ENCODE peak calls at places on chromosomes 12 and 14, in ten cellular contexts. One of them, this sample, is unnamed.

GRCh38 chr12:3697311-3697870 is 55.5 kb downstream of the CRACR2A start:
- DNase-seq in tibial nerve: no peak
- DNase-seq in tibial artery: no peak
- DNase-seq in upper lobe of left lung: no peak
- DNase-seq in AG09309: no peak
- DNase-seq in spleen: no peak
- DNase-seq in uterus: no peak
- DNase-seq in CD8-positive, alpha-beta T cell: no peak
- DNase-seq in MCF 10A: no peak
- DNase-seq in fibroblast of the aortic adventitia: no peak
- DNase-seq in this sample: no peak

GRCh38 chr12:67705394-67706370 is 57.1 kb downstream of the DYRK2 start:
- DNase-seq in MCF 10A: peak; percentile 71
- DNase-seq in spleen: no peak
- DNase-seq in uterus: no peak
- DNase-seq in fibroblast of the aortic adventitia: peak; percentile 77
- DNase-seq in CD8-positive, alpha-beta T cell: no peak
- DNase-seq in tibial nerve: no peak
- DNase-seq in upper lobe of left lung: no peak
- DNase-seq in AG09309: peak; percentile 57
- DNase-seq in tibial artery: no peak
- DNase-seq in this sample: no peak

GRCh38 chr12:125983094-125983783 is 918.0 kb downstream of the AACS start:
- DNase-seq in spleen: peak; percentile 81
- DNase-seq in upper lobe of left lung: peak; percentile 56
- DNase-seq in AG09309: no peak
- DNase-seq in fibroblast of the aortic adventitia: peak; percentile 39
- DNase-seq in tibial artery: no peak
- DNase-seq in MCF 10A: peak; percentile 88
- DNase-seq in CD8-positive, alpha-beta T cell: no peak
- DNase-seq in tibial nerve: peak; percentile 35
- DNase-seq in uterus: peak; percentile 16
- DNase-seq in this sample: no peak

GRCh38 chr14:54774824-54775223 is 127.8 kb downstream of the GCH1 start:
- DNase-seq in uterus: no peak
- DNase-seq in CD8-positive, alpha-beta T cell: no peak
- DNase-seq in AG09309: no peak
- DNase-seq in spleen: no peak
- DNase-seq in upper lobe of left lung: no peak
- DNase-seq in tibial artery: no peak
- DNase-seq in MCF 10A: no peak
- DNase-seq in tibial nerve: no peak
- DNase-seq in fibroblast of the aortic adventitia: no peak
- DNase-seq in this sample: no peak

GRCh38 chr12:66062280-66062605 is 68.3 kb downstream of the LLPH start:
- DNase-seq in fibroblast of the aortic adventitia: no peak
- DNase-seq in tibial nerve: no peak
- DNase-seq in MCF 10A: no peak
- DNase-seq in uterus: no peak
- DNase-seq in spleen: no peak
- DNase-seq in AG09309: no peak
- DNase-seq in tibial artery: no peak
- DNase-seq in CD8-positive, alpha-beta T cell: no peak
- DNase-seq in upper lobe of left lung: no peak
- DNase-seq in this sample: no peak

GRCh38 chr12:18171571-18171970 is 81.6 kb upstream of the RERGL start:
- DNase-seq in spleen: no peak
- DNase-seq in AG09309: peak; percentile 49
- DNase-seq in tibial nerve: no peak
- DNase-seq in uterus: no peak
- DNase-seq in fibroblast of the aortic adventitia: peak; percentile 55
- DNase-seq in CD8-positive, alpha-beta T cell: no peak
- DNase-seq in tibial artery: no peak
- DNase-seq in upper lobe of left lung: no peak
- DNase-seq in MCF 10A: peak; percentile 59
- DNase-seq in this sample: no peak

GRCh38 chr14:64773046-64773445 is 68.8 kb downstream of the PLEKHG3 start:
- DNase-seq in upper lobe of left lung: no peak
- DNase-seq in CD8-positive, alpha-beta T cell: no peak
- DNase-seq in MCF 10A: no peak
- DNase-seq in tibial artery: peak; percentile 51
- DNase-seq in spleen: peak; percentile 41
- DNase-seq in tibial nerve: no peak
- DNase-seq in AG09309: no peak
- DNase-seq in uterus: no peak
- DNase-seq in fibroblast of the aortic adventitia: no peak
- DNase-seq in this sample: peak; percentile 65

GRCh38 chr14:37272569-37272968 is 74.8 kb downstream of the MIPOL1 start:
- DNase-seq in fibroblast of the aortic adventitia: no peak
- DNase-seq in tibial nerve: no peak
- DNase-seq in upper lobe of left lung: no peak
- DNase-seq in uterus: no peak
- DNase-seq in AG09309: no peak
- DNase-seq in CD8-positive, alpha-beta T cell: no peak
- DNase-seq in spleen: no peak
- DNase-seq in tibial artery: no peak
- DNase-seq in MCF 10A: no peak
- DNase-seq in this sample: no peak

GRCh38 chr12:52020539-52021336 is 14.0 kb downstream of the TAMALIN start:
- DNase-seq in CD8-positive, alpha-beta T cell: no peak
- DNase-seq in tibial nerve: peak; percentile 36
- DNase-seq in tibial artery: no peak
- DNase-seq in uterus: peak; percentile 59
- DNase-seq in AG09309: no peak
- DNase-seq in MCF 10A: peak; percentile 48
- DNase-seq in upper lobe of left lung: peak; percentile 55
- DNase-seq in spleen: peak; percentile 90
- DNase-seq in fibroblast of the aortic adventitia: peak; percentile 61
- DNase-seq in this sample: no peak

GRCh38 chr12:54641089-54641488 is 6.4 kb upstream of the LACRT start:
- DNase-seq in spleen: no peak
- DNase-seq in AG09309: no peak
- DNase-seq in tibial artery: no peak
- DNase-seq in fibroblast of the aortic adventitia: no peak
- DNase-seq in upper lobe of left lung: no peak
- DNase-seq in uterus: no peak
- DNase-seq in tibial nerve: no peak
- DNase-seq in CD8-positive, alpha-beta T cell: no peak
- DNase-seq in MCF 10A: no peak
- DNase-seq in this sample: no peak

DNA sequence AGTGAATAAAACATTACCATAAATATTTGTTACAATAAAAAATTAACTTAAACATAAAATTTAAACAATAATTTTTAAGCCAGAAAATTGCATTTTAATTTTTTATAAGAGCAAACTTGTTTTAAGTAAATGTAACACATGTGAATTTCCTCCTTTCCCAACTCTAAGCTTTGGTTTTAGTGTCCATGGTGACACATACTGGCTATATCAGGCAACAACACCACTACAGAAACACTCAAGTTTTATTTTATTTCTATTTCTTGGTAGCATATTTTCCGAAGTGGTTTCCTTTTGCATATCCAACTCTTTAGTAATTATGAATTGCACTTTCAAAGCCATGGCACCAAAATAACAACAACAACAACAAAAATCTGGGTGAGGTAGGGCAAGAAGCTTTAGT is 2.2 kb downstream of the NELL2 start:
- DNase-seq in fibroblast of the aortic adventitia: peak; percentile 19
- DNase-seq in tibial artery: no peak
- DNase-seq in upper lobe of left lung: no peak
- DNase-seq in spleen: no peak
- DNase-seq in CD8-positive, alpha-beta T cell: no peak
- DNase-seq in MCF 10A: peak; percentile 6
- DNase-seq in tibial nerve: no peak
- DNase-seq in uterus: no peak
- DNase-seq in AG09309: no peak
- DNase-seq in this sample: no peak
- TF ChIP-seq CTCF in fibroblast of the aortic adventitia: peak; percentile 15
- TF ChIP-seq CTCF in tibial artery: no peak
- TF ChIP-seq CTCF in upper lobe of left lung: no peak
- TF ChIP-seq CTCF in spleen: peak; percentile 15
- TF ChIP-seq CTCF in CD8-positive, alpha-beta T cell: peak; percentile 58
- TF ChIP-seq CTCF in MCF 10A: no peak
- TF ChIP-seq CTCF in tibial nerve: no peak
- TF ChIP-seq CTCF in uterus: no peak
- TF ChIP-seq CTCF in AG09309: no peak
- TF ChIP-seq CTCF in this sample: peak; percentile 77

DNA sequence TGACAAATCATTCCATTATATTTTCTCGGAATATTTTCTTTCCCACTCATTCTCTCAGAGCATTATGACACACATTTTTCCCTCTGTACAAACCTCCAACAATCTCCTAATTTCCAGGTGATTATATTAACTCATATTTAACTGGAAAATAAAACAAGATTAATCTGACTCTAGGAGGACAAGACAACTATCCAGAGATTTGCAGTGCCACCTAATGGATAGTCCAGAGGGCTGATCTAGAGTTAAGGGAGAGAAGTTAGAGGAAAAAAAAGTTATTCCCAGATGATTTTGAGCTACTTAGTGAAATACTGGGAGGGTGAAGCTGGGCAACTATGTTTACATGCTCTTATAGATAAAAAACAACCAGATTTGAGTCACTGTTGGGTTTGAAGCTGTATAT is 161.7 kb downstream of the ALX1 start:
- DNase-seq in spleen: no peak
- DNase-seq in fibroblast of the aortic adventitia: peak; percentile 36
- DNase-seq in tibial artery: no peak
- DNase-seq in tibial nerve: no peak
- DNase-seq in AG09309: no peak
- DNase-seq in uterus: no peak
- DNase-seq in MCF 10A: peak; percentile 40
- DNase-seq in CD8-positive, alpha-beta T cell: no peak
- DNase-seq in upper lobe of left lung: no peak
- DNase-seq in this sample: no peak
- TF ChIP-seq CTCF in spleen: no peak
- TF ChIP-seq CTCF in fibroblast of the aortic adventitia: peak; percentile 50
- TF ChIP-seq CTCF in tibial artery: no peak
- TF ChIP-seq CTCF in tibial nerve: no peak
- TF ChIP-seq CTCF in AG09309: no peak
- TF ChIP-seq CTCF in uterus: no peak
- TF ChIP-seq CTCF in MCF 10A: peak; percentile 21
- TF ChIP-seq CTCF in CD8-positive, alpha-beta T cell: no peak
- TF ChIP-seq CTCF in upper lobe of left lung: no peak
- TF ChIP-seq CTCF in this sample: peak; percentile 78

GRCh38 chr14:81991998-81992397 is 458.3 kb upstream of the SEL1L start:
- DNase-seq in CD8-positive, alpha-beta T cell: no peak
- DNase-seq in AG09309: no peak
- DNase-seq in MCF 10A: peak; percentile 13
- DNase-seq in spleen: no peak
- DNase-seq in upper lobe of left lung: no peak
- DNase-seq in fibroblast of the aortic adventitia: no peak
- DNase-seq in uterus: no peak
- DNase-seq in tibial nerve: no peak
- DNase-seq in tibial artery: no peak
- DNase-seq in this sample: no peak
- TF ChIP-seq CTCF in CD8-positive, alpha-beta T cell: no peak
- TF ChIP-seq CTCF in AG09309: peak; percentile 13
- TF ChIP-seq CTCF in MCF 10A: peak; percentile 16
- TF ChIP-seq CTCF in spleen: no peak
- TF ChIP-seq CTCF in upper lobe of left lung: no peak
- TF ChIP-seq CTCF in fibroblast of the aortic adventitia: no peak
- TF ChIP-seq CTCF in uterus: no peak
- TF ChIP-seq CTCF in tibial nerve: no peak
- TF ChIP-seq CTCF in tibial artery: no peak
- TF ChIP-seq CTCF in this sample: peak; percentile 61

DNA sequence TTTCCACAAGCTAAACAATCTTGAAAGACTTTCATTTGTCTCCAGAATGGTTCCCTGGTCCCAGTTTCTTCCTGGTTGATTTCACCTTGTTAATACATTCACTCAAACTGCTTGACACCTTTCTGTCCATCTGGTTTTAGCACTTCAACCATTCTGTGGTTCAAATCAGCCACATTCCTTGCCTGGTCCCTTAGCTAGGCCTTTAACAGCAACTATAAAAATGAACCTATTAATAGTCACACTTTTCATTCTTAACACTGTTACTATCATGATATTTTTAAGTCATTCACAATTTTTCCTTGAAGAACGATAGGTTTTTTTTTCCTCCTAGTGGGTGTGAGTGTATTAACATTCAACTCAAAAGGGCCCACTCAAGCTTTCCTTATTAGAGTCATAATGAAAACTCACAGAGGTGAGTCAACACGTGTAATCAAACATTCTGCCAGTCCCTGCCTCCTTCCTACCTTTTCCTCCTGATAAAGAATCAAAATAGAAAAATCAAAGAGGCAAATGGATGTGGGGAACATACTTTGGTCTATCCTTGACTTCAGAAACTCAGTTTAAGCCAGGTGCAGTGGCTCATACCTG is 34.4 kb upstream of the CCNT1 start:
- DNase-seq in tibial nerve: no peak
- DNase-seq in fibroblast of the aortic adventitia: no peak
- DNase-seq in AG09309: no peak
- DNase-seq in spleen: no peak
- DNase-seq in uterus: no peak
- DNase-seq in MCF 10A: no peak
- DNase-seq in CD8-positive, alpha-beta T cell: no peak
- DNase-seq in upper lobe of left lung: no peak
- DNase-seq in tibial artery: no peak
- DNase-seq in this sample: no peak
- TF ChIP-seq CTCF in tibial nerve: no peak
- TF ChIP-seq CTCF in fibroblast of the aortic adventitia: no peak
- TF ChIP-seq CTCF in AG09309: no peak
- TF ChIP-seq CTCF in spleen: no peak
- TF ChIP-seq CTCF in uterus: no peak
- TF ChIP-seq CTCF in MCF 10A: no peak
- TF ChIP-seq CTCF in CD8-positive, alpha-beta T cell: no peak
- TF ChIP-seq CTCF in upper lobe of left lung: peak; percentile 11
- TF ChIP-seq CTCF in tibial artery: no peak
- TF ChIP-seq CTCF in this sample: no peak